ENCODE peak calls at places on chromosomes 12 and 14, in four cellular contexts. One of them, this sample, is unnamed.

GRCh38 chr12:96020314-96021003 is 14.9 kb downstream of the LTA4H start:
- ATAC-seq in GM12878: peak
- ATAC-seq in A549: no peak
- ATAC-seq in upper lobe of left lung: peak
- ATAC-seq in this sample: no peak

GRCh38 chr12:113980054-113980453 is 13.9 kb upstream of the RBM19 start:
- ATAC-seq in GM12878: no peak
- ATAC-seq in upper lobe of left lung: no peak
- ATAC-seq in A549: no peak
- ATAC-seq in this sample: no peak

GRCh38 chr12:27626239-27626638 is 70.0 kb upstream of the REP15 start:
- ATAC-seq in GM12878: no peak
- ATAC-seq in upper lobe of left lung: peak
- ATAC-seq in A549: no peak
- ATAC-seq in this sample: no peak

GRCh38 chr12:58529114-58529665 is 391.1 kb downstream of the LRIG3 start:
- ATAC-seq in upper lobe of left lung: peak
- ATAC-seq in GM12878: no peak
- ATAC-seq in A549: no peak
- ATAC-seq in this sample: no peak

GRCh38 chr14:67187210-67187609 is 2.0 kb upstream of the GARIN2 start:
- ATAC-seq in A549: peak
- ATAC-seq in GM12878: no peak
- ATAC-seq in upper lobe of left lung: peak
- ATAC-seq in this sample: no peak

GRCh38 chr12:32586390-32586789 is 92.7 kb upstream of the DNM1L start:
- ATAC-seq in upper lobe of left lung: no peak
- ATAC-seq in GM12878: no peak
- ATAC-seq in A549: no peak
- ATAC-seq in this sample: no peak

GRCh38 chr14:55794655-55795583 is 214.9 kb downstream of the KTN1 start:
- ATAC-seq in A549: no peak
- ATAC-seq in upper lobe of left lung: no peak
- ATAC-seq in GM12878: no peak
- ATAC-seq in this sample: no peak

GRCh38 chr12:128796439-128797118 is 27.2 kb downstream of the SLC15A4 start:
- ATAC-seq in GM12878: peak
- ATAC-seq in A549: no peak
- ATAC-seq in upper lobe of left lung: no peak
- ATAC-seq in this sample: no peak

GRCh38 chr14:75333523-75334190 is 55.0 kb downstream of the FOS start:
- ATAC-seq in GM12878: no peak
- ATAC-seq in A549: no peak
- ATAC-seq in upper lobe of left lung: peak
- ATAC-seq in this sample: peak

GRCh38 chr12:121829250-121829918 is 25.6 kb downstream of the SETD1B start:
- ATAC-seq in A549: peak
- ATAC-seq in upper lobe of left lung: no peak
- ATAC-seq in GM12878: peak
- ATAC-seq in this sample: no peak

GRCh38 chr12:7116196-7116595 is 7.2 kb upstream of the C1RL start:
- ATAC-seq in A549: no peak
- ATAC-seq in upper lobe of left lung: no peak
- ATAC-seq in GM12878: no peak
- ATAC-seq in this sample: no peak

GRCh38 chr14:28577711-28578131 is 188.9 kb upstream of the FOXG1 start:
- ATAC-seq in A549: peak
- ATAC-seq in upper lobe of left lung: no peak
- ATAC-seq in GM12878: no peak
- ATAC-seq in this sample: no peak

GRCh38 chr12:124336742-124337520 is 42.0 kb downstream of the RFLNA start:
- ATAC-seq in GM12878: no peak
- ATAC-seq in upper lobe of left lung: no peak
- ATAC-seq in A549: no peak
- ATAC-seq in this sample: no peak

GRCh38 chr14:104182857-104183425 is 44.6 kb downstream of the KIF26A start:
- ATAC-seq in upper lobe of left lung: no peak
- ATAC-seq in A549: no peak
- ATAC-seq in GM12878: no peak
- ATAC-seq in this sample: no peak

GRCh38 chr14:103528158-103528511 is 861 bp upstream of the TRMT61A start:
- ATAC-seq in A549: peak
- ATAC-seq in GM12878: peak
- ATAC-seq in upper lobe of left lung: peak
- ATAC-seq in this sample: no peak

GRCh38 chr12:26185532-26186320 is 9.6 kb upstream of the SSPN start:
- ATAC-seq in A549: no peak
- ATAC-seq in GM12878: no peak
- ATAC-seq in upper lobe of left lung: no peak
- ATAC-seq in this sample: no peak

GRCh38 chr12:26633591-26634210 is 199.3 kb downstream of the ITPR2 start:
- ATAC-seq in A549: no peak
- ATAC-seq in upper lobe of left lung: no peak
- ATAC-seq in GM12878: no peak
- ATAC-seq in this sample: no peak

GRCh38 chr12:79302171-79302841 is 388.5 kb downstream of the PAWR start:
- ATAC-seq in upper lobe of left lung: no peak
- ATAC-seq in GM12878: no peak
- ATAC-seq in A549: no peak
- ATAC-seq in this sample: peak

GRCh38 chr12:46675736-46676135 is 150.1 kb downstream of the SLC38A4 start:
- ATAC-seq in GM12878: peak
- ATAC-seq in upper lobe of left lung: peak
- ATAC-seq in A549: no peak
- ATAC-seq in this sample: no peak

GRCh38 chr12:107322063-107322462 is 228.7 kb upstream of the CRY1 start:
- ATAC-seq in A549: no peak
- ATAC-seq in GM12878: no peak
- ATAC-seq in upper lobe of left lung: no peak
- ATAC-seq in this sample: no peak

GRCh38 chr12:39240573-39240972 is 202.3 kb downstream of the KIF21A start:
- ATAC-seq in A549: no peak
- ATAC-seq in upper lobe of left lung: no peak
- ATAC-seq in GM12878: no peak
- ATAC-seq in this sample: no peak

GRCh38 chr12:12764824-12765223 is 20.6 kb upstream of the APOLD1 start:
- ATAC-seq in GM12878: no peak
- ATAC-seq in A549: no peak
- ATAC-seq in upper lobe of left lung: no peak
- ATAC-seq in this sample: no peak
- H3K27ac ChIP-seq in GM12878: no peak
- H3K27ac ChIP-seq in A549: no peak
- H3K27ac ChIP-seq in upper lobe of left lung: no peak
- H3K27ac ChIP-seq in this sample: no peak

GRCh38 chr12:92543359-92543758 is 159.4 kb upstream of the PLEKHG7 start:
- ATAC-seq in GM12878: no peak
- ATAC-seq in A549: no peak
- ATAC-seq in upper lobe of left lung: no peak
- ATAC-seq in this sample: no peak
- TF ChIP-seq EP300 in GM12878: no peak
- TF ChIP-seq EP300 in A549: no peak
- TF ChIP-seq EP300 in upper lobe of left lung: no peak
- TF ChIP-seq EP300 in this sample: no peak

DNA sequence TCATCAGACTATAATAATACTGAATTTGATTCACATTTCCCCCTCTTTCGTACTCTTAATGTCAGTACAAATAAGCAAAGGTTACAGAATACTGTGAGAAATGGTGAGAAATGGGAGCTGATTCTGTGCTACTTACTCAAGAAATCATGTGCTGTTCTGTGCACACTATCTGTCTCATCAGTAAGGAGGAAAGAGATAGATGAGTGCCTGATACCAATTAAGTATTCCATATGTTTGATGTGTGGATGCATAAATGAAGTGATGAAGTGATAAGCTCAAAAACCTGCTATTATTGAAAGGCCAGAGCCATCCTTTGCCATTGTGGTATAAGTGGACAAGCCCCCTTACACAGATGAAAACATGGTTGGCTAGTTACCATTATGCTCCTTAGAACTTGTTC is 127.7 kb downstream of the PDE3A start:
- ATAC-seq in A549: no peak
- ATAC-seq in GM12878: no peak
- ATAC-seq in upper lobe of left lung: no peak
- ATAC-seq in this sample: no peak
- H3K27ac ChIP-seq in A549: peak
- H3K27ac ChIP-seq in GM12878: no peak
- H3K27ac ChIP-seq in upper lobe of left lung: no peak
- H3K27ac ChIP-seq in this sample: no peak

GRCh38 chr12:4269279-4269991 is 4.1 kb upstream of the CCND2 start:
- ATAC-seq in upper lobe of left lung: peak
- ATAC-seq in A549: no peak
- ATAC-seq in GM12878: peak
- ATAC-seq in this sample: peak
- TF ChIP-seq EP300 in upper lobe of left lung: no peak
- TF ChIP-seq EP300 in A549: no peak
- TF ChIP-seq EP300 in GM12878: peak
- TF ChIP-seq EP300 in this sample: no peak

DNA sequence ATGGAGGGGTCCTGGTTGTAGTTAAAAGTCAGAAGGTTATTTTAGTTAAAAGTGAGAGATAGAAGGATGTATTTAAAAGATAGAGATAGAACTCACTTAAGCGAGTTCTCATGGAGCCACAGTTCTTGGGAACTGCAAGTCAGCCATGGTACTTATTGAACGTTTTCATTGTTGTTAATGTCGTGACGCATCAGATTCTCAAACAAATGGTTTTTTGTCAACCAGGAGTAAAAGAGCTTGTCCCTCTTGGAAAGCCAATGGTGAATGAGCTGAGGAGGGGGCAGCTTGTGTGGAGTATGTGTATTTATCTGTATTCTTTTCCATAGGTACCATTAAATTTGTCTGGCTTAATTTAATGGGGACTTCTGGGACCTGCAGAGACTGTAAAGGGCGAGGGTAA is 68.6 kb downstream of the FIGNL2 start:
- ATAC-seq in A549: no peak
- ATAC-seq in upper lobe of left lung: no peak
- ATAC-seq in GM12878: no peak
- ATAC-seq in this sample: no peak
- H3K27ac ChIP-seq in A549: no peak
- H3K27ac ChIP-seq in upper lobe of left lung: no peak
- H3K27ac ChIP-seq in GM12878: no peak
- H3K27ac ChIP-seq in this sample: no peak

DNA sequence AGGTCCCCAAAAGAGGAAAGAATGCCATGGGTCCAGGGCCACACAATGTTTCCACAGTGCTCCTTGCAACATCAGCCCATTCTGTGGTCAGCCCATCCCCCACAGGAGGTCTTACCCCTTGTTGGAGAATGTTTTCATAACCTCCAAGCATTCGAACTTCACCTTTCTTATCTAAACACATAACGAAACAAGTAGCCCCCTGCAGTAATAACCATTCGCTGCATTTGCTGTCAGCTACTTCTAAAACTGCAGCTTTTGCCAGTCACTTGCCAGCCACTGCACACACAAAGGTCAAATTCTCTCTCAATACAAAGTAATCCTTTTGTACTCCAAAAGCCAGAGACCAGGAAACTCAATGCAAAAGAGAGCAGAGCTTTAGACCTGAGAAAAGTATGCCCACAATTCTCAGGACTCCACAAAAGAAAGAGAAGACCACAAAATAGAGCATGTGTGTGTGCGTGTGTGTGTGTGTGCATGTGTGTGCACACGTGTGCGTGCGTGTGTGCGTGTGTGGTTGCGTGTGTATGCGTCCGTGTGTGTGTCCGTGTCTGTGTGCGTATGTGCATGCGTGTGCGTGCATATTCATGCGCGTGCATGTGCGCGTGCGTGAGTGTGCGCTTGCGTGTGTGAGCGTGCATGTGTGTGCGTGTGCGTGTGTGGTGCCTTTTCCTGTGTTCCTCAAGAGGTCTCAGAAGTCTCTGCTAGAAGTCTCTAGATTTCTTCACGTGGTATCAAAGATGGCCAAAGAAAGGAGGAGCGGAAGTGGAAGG is 31.7 kb upstream of the NINJ2 start:
- ATAC-seq in A549: no peak
- ATAC-seq in upper lobe of left lung: no peak
- ATAC-seq in GM12878: no peak
- ATAC-seq in this sample: no peak
- TF ChIP-seq EP300 in A549: no peak
- TF ChIP-seq EP300 in upper lobe of left lung: no peak
- TF ChIP-seq EP300 in GM12878: no peak
- TF ChIP-seq EP300 in this sample: no peak

This sample was measured in gastroesophageal sphincter.